ENCODE peak calls at places on chromosomes 2 and 18, in seven cellular contexts. Z is pancreas, S is memory B cell, Q is HT1080, U is caudate nucleus, E is choroid plexus epithelial cell, X is Karpas-422. G is an unnamed sample.

GRCh38 chr2:149661844-149662243 is 74.3 kb upstream of the MMADHC start:
- DNase-seq in Z (peak; percentile 34), X (no peak), U (no peak), S (no peak), E (peak; percentile 83), Q (peak; percentile 62), G (no peak)

GRCh38 chr2:240968731-240969624 is 29.4 kb upstream of the SNED1 start:
- DNase-seq in X (no peak), U (no peak), S (no peak), Z (no peak), E (no peak), Q (no peak), G (no peak)

GRCh38 chr2:164826293-164827243 is 15.1 kb downstream of the COBLL1 start:
- DNase-seq in X (no peak), U (no peak), Q (peak; percentile 12), Z (peak; percentile 77), E (peak; percentile 70), S (no peak), G (no peak)

GRCh38 chr2:119475225-119475856 is 43.7 kb downstream of the TMEM37 start:
- DNase-seq in E (peak; percentile 37), Z (no peak), S (no peak), X (peak; percentile 55), U (no peak), Q (no peak), G (no peak)

GRCh38 chr2:113167115-113167932 is 6.4 kb upstream of the PSD4 start:
- DNase-seq in X (no peak), U (no peak), Z (peak; percentile 91), Q (peak; percentile 30), E (no peak), S (no peak), G (no peak)

GRCh38 chr2:2691419-2691818 is 360.3 kb upstream of the MYT1L start:
- DNase-seq in X (no peak), E (no peak), Z (no peak), Q (no peak), S (no peak), U (no peak), G (no peak)

GRCh38 chr18:79540161-79540913 is 139.3 kb upstream of the CTDP1 start:
- DNase-seq in X (no peak), S (no peak), Q (no peak), Z (peak; percentile 8), E (no peak), U (no peak), G (no peak)

GRCh38 chr18:24567199-24567598 is 106.8 kb downstream of the HRH4 start:
- DNase-seq in Q (peak; percentile 73), S (no peak), Z (no peak), E (no peak), X (no peak), U (no peak), G (no peak)

GRCh38 chr18:5413447-5413846 is 117.9 kb upstream of the ZBTB14 start:
- DNase-seq in Z (no peak), Q (no peak), S (no peak), E (no peak), U (no peak), X (no peak), G (peak; percentile 52)

GRCh38 chr18:64017870-64018269 is 48.0 kb downstream of the SERPINB8 start:
- DNase-seq in Z (no peak), U (no peak), Q (peak; percentile 24), E (peak; percentile 61), S (no peak), X (peak; percentile 80), G (no peak)

GRCh38 chr2:23520256-23520655 is 135.3 kb downstream of the KLHL29 start:
- DNase-seq in E (no peak), Z (no peak), Q (no peak), U (no peak), X (no peak), S (no peak), G (no peak)

GRCh38 chr2:70270323-70270722 is 12.4 kb downstream of the PCYOX1 start:
- DNase-seq in Q (no peak), E (no peak), X (no peak), S (no peak), U (no peak), Z (no peak), G (no peak)

GRCh38 chr2:72038524-72038923 is 109.1 kb downstream of the CYP26B1 start:
- DNase-seq in X (no peak), Q (no peak), E (no peak), U (no peak), S (no peak), Z (no peak), G (no peak)

GRCh38 chr2:20593072-20594034 is 57.5 kb downstream of the HS1BP3 start:
- DNase-seq in Z (peak; percentile 47), X (no peak), U (no peak), S (no peak), E (peak; percentile 96), Q (peak; percentile 94), G (no peak)

GRCh38 chr2:173457366-173457765 is 102.7 kb downstream of the CDCA7 start:
- DNase-seq in S (no peak), Z (no peak), Q (no peak), X (no peak), U (peak; percentile 41), E (no peak), G (no peak)

GRCh38 chr18:77403969-77404535 is 154.4 kb downstream of the GALR1 start:
- DNase-seq in E (no peak), X (no peak), S (no peak), Z (no peak), Q (no peak), U (no peak), G (no peak)

GRCh38 chr18:25453556-25454269 is 101.7 kb upstream of the ZNF521 start:
- DNase-seq in Q (no peak), S (no peak), X (no peak), E (peak; percentile 59), U (no peak), Z (no peak), G (no peak)

GRCh38 chr18:48452863-48453323 is 43.7 kb upstream of the ZBTB7C start:
- DNase-seq in Z (no peak), X (no peak), Q (no peak), S (no peak), E (peak; percentile 64), U (no peak), G (no peak)

GRCh38 chr2:175630319-175631246 is 371.5 kb downstream of the LNPK start:
- DNase-seq in X (no peak), E (no peak), S (no peak), U (no peak), Z (no peak), Q (no peak), G (no peak)

GRCh38 chr2:217789003-217789735 is 213.6 kb downstream of the TNS1 start:
- DNase-seq in Z (peak; percentile 57), Q (peak; percentile 62), E (peak; percentile 78), S (peak; percentile 75), U (peak; percentile 42), X (peak; percentile 88), G (peak; percentile 37)

GRCh38 chr18:3261393-3262233 is at the start of gene MYL12B:
- DNase-seq in E (peak; percentile 79), Z (peak; percentile 80), U (peak; percentile 78), X (peak; percentile 93), Q (peak; percentile 79), S (peak; percentile 67), G (peak; percentile 76)

GRCh38 chr2:128449226-128450061 is 130.8 kb upstream of the HS6ST1 start:
- DNase-seq in X (no peak), S (no peak), E (no peak), U (no peak), Q (no peak), Z (peak; percentile 12), G (no peak)

GRCh38 chr2:54060000-54060399 is 55.4 kb upstream of the ACYP2 start:
- DNase-seq in U (no peak), Q (no peak), E (no peak), X (no peak), Z (no peak), S (no peak), G (no peak)

GRCh38 chr2:171669121-171669520 is 18.1 kb upstream of the DYNC1I2 start:
- DNase-seq in X (no peak), Z (no peak), Q (no peak), S (no peak), E (no peak), U (peak; percentile 55), G (peak; percentile 93)

GRCh38 chr2:11585071-11585470 is 51.2 kb downstream of the GREB1 start:
- DNase-seq in Z (no peak), U (no peak), Q (no peak), E (no peak), X (no peak), S (no peak), G (no peak)

GRCh38 chr18:58288922-58289797 is 245.1 kb downstream of the NEDD4L start:
- DNase-seq in E (peak; percentile 79), U (no peak), Q (peak; percentile 69), X (no peak), Z (peak; percentile 31), S (no peak), G (no peak)

GRCh38 chr2:72198532-72199241 is 51.0 kb upstream of the CYP26B1 start:
- DNase-seq in Z (no peak), X (no peak), Q (peak; percentile 55), S (no peak), U (no peak), E (peak; percentile 90), G (no peak)